ENCODE peak calls at places on chromosomes 5 and 9, in seven cellular contexts. M, L, H, T, A, W and J are unnamed samples.

GRCh38 chr9:127524373-127524772 is 73.1 kb downstream of the LRSAM1 start:
- DNase-seq in H (no peak), L (no peak), M (no peak), T (no peak), A (no peak), W (no peak), J (no peak)

GRCh38 chr5:113217619-113218184 is 217.1 kb downstream of the TSSK1B start:
- DNase-seq in H (no peak), W (no peak), M (no peak), T (no peak), A (no peak), L (no peak), J (no peak)

GRCh38 chr9:136949239-136949816 is 2.7 kb upstream of the LCN12 start:
- DNase-seq in H (no peak), M (no peak), L (no peak), W (peak; percentile 26), T (no peak), A (no peak), J (no peak)

GRCh38 chr9:120394058-120394669 is 185.8 kb downstream of the CDK5RAP2 start:
- DNase-seq in A (no peak), L (no peak), H (no peak), M (no peak), W (no peak), T (peak; percentile 93), J (no peak)

GRCh38 chr5:132557425-132557805 is 638 bp downstream of the RAD50 start:
- DNase-seq in M (no peak), A (no peak), W (peak; percentile 24), T (peak; percentile 65), L (peak; percentile 31), H (peak; percentile 6), J (peak; percentile 32)

GRCh38 chr5:170302729-170303501 is 5.3 kb upstream of the LCP2 start:
- DNase-seq in W (peak; percentile 66), H (peak; percentile 78), L (no peak), T (no peak), M (no peak), A (no peak), J (no peak)

GRCh38 chr9:134227451-134228411 is 63.4 kb upstream of the RNU6ATAC start:
- DNase-seq in M (no peak), A (no peak), W (no peak), L (no peak), T (no peak), H (no peak), J (no peak)

GRCh38 chr5:132110930-132111329 is 37.3 kb downstream of the CSF2 start:
- DNase-seq in A (no peak), M (no peak), H (no peak), L (no peak), T (peak; percentile 62), W (no peak), J (no peak)

GRCh38 chr5:17157294-17157693 is 60.1 kb upstream of the BASP1 start:
- DNase-seq in M (no peak), H (no peak), L (no peak), T (peak; percentile 83), A (no peak), W (no peak), J (no peak)

GRCh38 chr9:36721846-36722588 is 149.3 kb downstream of the MELK start:
- DNase-seq in T (peak; percentile 8), A (no peak), M (no peak), L (peak; percentile 19), W (no peak), H (no peak), J (no peak)

GRCh38 chr9:69273162-69273561 is 51.9 kb upstream of the ENTREP1 start:
- DNase-seq in A (no peak), W (no peak), M (no peak), L (no peak), T (no peak), H (no peak), J (no peak)

GRCh38 chr5:86596476-86596875 is 21.3 kb upstream of the COX7C start:
- DNase-seq in W (no peak), T (no peak), M (no peak), H (no peak), A (no peak), L (no peak), J (no peak)

GRCh38 chr5:73823508-73823925 is 197.5 kb downstream of the ARHGEF28 start:
- DNase-seq in A (no peak), M (no peak), L (no peak), H (no peak), W (no peak), T (peak; percentile 42), J (no peak)

GRCh38 chr9:12862596-12862995 is 87.8 kb downstream of the LURAP1L start:
- DNase-seq in W (no peak), M (no peak), T (peak; percentile 49), L (no peak), H (no peak), A (no peak), J (no peak)

GRCh38 chr5:67206381-67207328 is 10.1 kb upstream of the CD180 start:
- DNase-seq in W (no peak), H (peak; percentile 73), M (peak; percentile 54), L (peak; percentile 85), T (peak; percentile 33), A (no peak), J (no peak)

GRCh38 chr9:95379630-95380029 is 62.1 kb upstream of the FANCC start:
- DNase-seq in H (no peak), M (no peak), W (no peak), L (no peak), T (no peak), A (no peak), J (no peak)

GRCh38 chr9:97349400-97349799 is 41.9 kb downstream of the CCDC180 start:
- DNase-seq in W (no peak), T (no peak), L (no peak), H (no peak), M (no peak), A (no peak), J (no peak)

GRCh38 chr5:56516936-56517521 is 283.9 kb upstream of the ANKRD55 start:
- DNase-seq in M (no peak), L (peak; percentile 15), W (no peak), H (no peak), T (peak; percentile 29), A (no peak), J (no peak)

GRCh38 chr5:43338856-43339255 is 25.6 kb upstream of the HMGCS1 start:
- DNase-seq in M (no peak), H (no peak), L (no peak), T (no peak), A (no peak), W (no peak), J (no peak)

DNA sequence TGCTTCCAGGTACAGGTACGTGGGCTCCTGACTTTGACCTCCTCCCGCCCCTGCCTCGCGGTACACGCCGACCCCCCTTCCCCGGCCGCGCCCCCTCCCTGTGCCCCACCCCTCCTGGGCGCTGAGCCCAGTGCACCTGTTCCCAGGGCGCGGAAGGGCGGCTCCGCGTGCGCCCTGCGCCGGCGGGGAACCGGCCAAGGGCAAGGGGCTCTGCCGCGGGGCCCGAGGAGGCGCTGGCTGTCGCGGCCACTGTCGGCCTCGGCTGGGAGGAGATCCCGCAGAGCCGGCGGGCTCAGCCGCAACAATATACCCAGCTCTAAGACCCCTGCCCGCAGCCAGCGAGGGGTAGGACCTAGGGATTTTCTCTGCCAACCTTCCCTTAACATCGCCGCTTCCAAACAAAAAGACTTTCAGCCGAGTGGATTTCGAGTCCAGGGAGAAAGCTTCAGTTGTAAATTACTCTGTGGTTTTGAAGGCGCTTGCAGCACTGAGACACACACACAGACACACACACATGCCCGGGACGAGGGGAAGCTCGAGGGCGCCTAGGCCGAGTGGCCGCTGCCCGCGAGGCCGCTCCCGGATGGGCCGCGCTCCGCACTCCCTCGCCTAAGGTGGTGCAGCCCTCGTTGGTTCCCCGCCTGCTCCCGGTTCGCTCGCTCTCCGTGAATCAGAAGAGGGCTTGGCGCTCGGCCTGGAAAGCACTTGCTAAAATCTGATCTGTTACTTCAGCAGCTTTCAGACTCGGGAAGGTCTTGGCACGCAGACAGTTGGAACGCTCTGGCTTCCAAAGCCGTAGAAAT is 1.2 kb downstream of the FGF18 start:
- DNase-seq in T (peak; percentile 91), L (peak; percentile 23), M (no peak), H (no peak), W (peak; percentile 87), A (no peak), J (peak; percentile 55)
- H3K4me3 ChIP-seq in T (peak overlapping the region; percentile 63), L (peak overlapping the region; percentile 64), M (peak overlapping the region; percentile 66), H (no peak overlapping the region), W (peak overlapping the region; percentile 61), A (peak overlapping the region; percentile 25), J (peak overlapping the region; percentile 17)

GRCh38 chr5:160108124-160108523 is 11.1 kb downstream of the PWWP2A start:
- DNase-seq in H (no peak), M (no peak), W (no peak), L (no peak), A (no peak), T (no peak), J (no peak)

DNA sequence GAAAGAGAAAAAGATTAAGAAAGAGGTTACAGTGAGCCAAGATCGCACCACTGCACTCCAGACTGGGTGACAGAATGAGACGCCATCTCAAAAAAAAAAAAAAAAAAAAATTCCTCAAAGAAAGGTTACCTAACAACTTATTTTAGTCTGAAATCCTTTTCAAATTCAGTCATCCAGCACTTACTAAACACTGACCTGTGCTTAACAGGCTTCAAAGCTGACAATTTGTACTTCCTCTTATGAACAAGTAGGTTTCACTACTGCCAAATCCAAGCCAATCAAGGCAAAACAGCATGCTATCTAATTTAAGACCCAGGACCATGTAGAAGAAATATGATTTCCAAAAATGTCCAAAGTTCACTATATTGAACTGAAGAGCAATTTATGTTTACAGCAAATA is 13.6 kb downstream of the PWWP2A start:
- DNase-seq in T (peak; percentile 6), A (no peak), M (no peak), W (no peak), L (no peak), H (no peak), J (no peak)
- H3K27ac ChIP-seq in T (no peak overlapping the region), A (no peak overlapping the region), M (no peak overlapping the region), W (no peak overlapping the region), L (no peak overlapping the region), H (no peak overlapping the region), J (no peak overlapping the region)

DNA sequence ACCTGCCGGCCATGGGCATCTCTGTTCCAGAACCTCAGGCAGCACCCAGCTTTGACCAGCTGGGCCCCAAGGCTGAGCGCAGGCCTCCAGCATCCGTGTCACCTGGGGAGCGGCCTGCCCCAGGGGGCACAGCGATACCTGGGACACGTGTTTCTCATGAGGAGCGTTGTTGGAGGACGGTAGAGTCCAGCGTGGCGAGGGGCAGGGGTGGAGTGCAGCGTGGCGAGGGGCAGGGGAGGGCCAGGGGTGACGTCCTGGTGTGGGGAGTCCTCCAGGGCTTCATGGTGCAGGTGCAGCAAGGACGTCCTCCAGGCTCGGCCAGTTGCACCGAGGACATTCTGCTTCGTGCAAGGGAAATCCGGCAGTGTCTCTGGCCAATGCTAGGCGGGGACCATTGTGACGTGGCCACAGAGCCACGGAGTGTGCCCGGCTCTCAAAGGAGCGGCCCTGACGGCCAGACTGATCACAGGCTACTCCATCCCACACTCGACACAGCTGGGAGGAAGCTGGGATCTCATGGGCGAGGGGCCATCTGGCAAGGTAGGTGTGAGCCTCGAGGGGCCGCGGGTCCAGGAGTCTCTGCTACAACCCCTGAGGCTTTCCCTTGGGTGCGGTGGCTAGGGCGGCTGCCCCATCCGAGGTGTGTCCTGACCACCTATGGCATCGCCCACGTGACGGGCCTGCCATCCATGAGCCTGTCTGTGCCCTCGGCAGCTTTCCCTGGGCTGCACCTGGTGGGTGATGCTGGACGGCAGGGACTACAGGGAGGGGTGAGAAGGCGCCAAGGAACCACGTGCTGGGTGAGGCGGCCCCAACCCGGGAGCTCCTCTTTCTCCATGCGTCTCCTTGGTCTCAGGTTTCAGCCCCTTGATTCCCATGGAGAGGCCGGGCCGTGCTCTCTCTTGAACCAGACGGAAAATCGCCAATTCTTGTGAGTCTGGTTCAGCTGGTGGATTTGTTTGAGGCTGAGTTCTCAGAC is 33.8 kb downstream of the SLC9A3 start:
- DNase-seq in W (no peak), H (no peak), T (no peak), A (no peak), M (no peak), L (no peak), J (no peak)
- H3K27me3 ChIP-seq in W (peaks cover 57% of the 10 kb centered on the region), H (no peaks in the 10 kb centered on the region), T (peaks cover 14% of the 10 kb centered on the region), A (peaks cover 43% of the 10 kb centered on the region), M (no peaks in the 10 kb centered on the region), L (peaks cover 47% of the 10 kb centered on the region), J (peaks cover 16% of the 10 kb centered on the region)

GRCh38 chr5:137858954-137859353 is 8.7 kb upstream of the MYOT start:
- DNase-seq in L (no peak), H (no peak), T (no peak), A (no peak), M (no peak), W (no peak), J (no peak)
- H3K4me3 ChIP-seq in L (no peak overlapping the region), H (no peak overlapping the region), T (no peak overlapping the region), A (no peak overlapping the region), M (no peak overlapping the region), W (peak overlapping the region; percentile 39), J (no peak overlapping the region)